ENCODE peak calls at places on chromosomes 1 and 21, in five cellular contexts. One of them, this sample, is unnamed.

GRCh38 chr1:222310830-222311229 is 237.1 kb downstream of the HHIPL2 start:
- DNase-seq in type B pancreatic cell: no peak
- DNase-seq in fibroblast of mammary gland: no peak
- DNase-seq in gastrocnemius medialis: peak
- DNase-seq in heart left ventricle: no peak
- DNase-seq in this sample: no peak

GRCh38 chr1:56569661-56570060 is 9.7 kb downstream of the PLPP3 start:
- DNase-seq in type B pancreatic cell: no peak
- DNase-seq in fibroblast of mammary gland: no peak
- DNase-seq in gastrocnemius medialis: no peak
- DNase-seq in heart left ventricle: no peak
- DNase-seq in this sample: no peak

GRCh38 chr1:48500541-48501440 is 28.8 kb upstream of the SPATA6 start:
- DNase-seq in type B pancreatic cell: no peak
- DNase-seq in fibroblast of mammary gland: no peak
- DNase-seq in gastrocnemius medialis: no peak
- DNase-seq in heart left ventricle: no peak
- DNase-seq in this sample: no peak

GRCh38 chr1:109728870-109729269 is 12.0 kb downstream of the GSTM3 start:
- DNase-seq in type B pancreatic cell: no peak
- DNase-seq in fibroblast of mammary gland: no peak
- DNase-seq in gastrocnemius medialis: no peak
- DNase-seq in heart left ventricle: no peak
- DNase-seq in this sample: no peak

GRCh38 chr21:39675595-39675994 is 62.9 kb downstream of the B3GALT5 start:
- DNase-seq in type B pancreatic cell: no peak
- DNase-seq in fibroblast of mammary gland: no peak
- DNase-seq in gastrocnemius medialis: no peak
- DNase-seq in heart left ventricle: no peak
- DNase-seq in this sample: no peak

GRCh38 chr1:114756949-114757454 is 782 bp downstream of the CSDE1 start:
- DNase-seq in type B pancreatic cell: no peak
- DNase-seq in fibroblast of mammary gland: peak
- DNase-seq in gastrocnemius medialis: peak
- DNase-seq in heart left ventricle: peak
- DNase-seq in this sample: peak

GRCh38 chr21:43866659-43867331 is 1.8 kb downstream of the AGPAT3 start:
- DNase-seq in type B pancreatic cell: no peak
- DNase-seq in fibroblast of mammary gland: no peak
- DNase-seq in gastrocnemius medialis: no peak
- DNase-seq in heart left ventricle: no peak
- DNase-seq in this sample: no peak

GRCh38 chr21:44870748-44871495 is 2.6 kb downstream of the PTTG1IP start:
- DNase-seq in type B pancreatic cell: no peak
- DNase-seq in fibroblast of mammary gland: no peak
- DNase-seq in gastrocnemius medialis: peak
- DNase-seq in heart left ventricle: peak
- DNase-seq in this sample: no peak

GRCh38 chr1:175725684-175726083 is 17.7 kb downstream of the TNR start:
- DNase-seq in type B pancreatic cell: no peak
- DNase-seq in fibroblast of mammary gland: peak
- DNase-seq in gastrocnemius medialis: no peak
- DNase-seq in heart left ventricle: no peak
- DNase-seq in this sample: no peak

GRCh38 chr1:230877139-230877923 is 9.0 kb upstream of the C1orf198 start:
- DNase-seq in type B pancreatic cell: no peak
- DNase-seq in fibroblast of mammary gland: peak
- DNase-seq in gastrocnemius medialis: no peak
- DNase-seq in heart left ventricle: no peak
- DNase-seq in this sample: no peak

GRCh38 chr1:183925947-183926346 is 111.6 kb downstream of the COLGALT2 start:
- DNase-seq in type B pancreatic cell: no peak
- DNase-seq in fibroblast of mammary gland: no peak
- DNase-seq in gastrocnemius medialis: no peak
- DNase-seq in heart left ventricle: no peak
- DNase-seq in this sample: no peak

GRCh38 chr1:183918589-183918988 is 113.7 kb downstream of the RGL1 start:
- DNase-seq in type B pancreatic cell: no peak
- DNase-seq in fibroblast of mammary gland: no peak
- DNase-seq in gastrocnemius medialis: no peak
- DNase-seq in heart left ventricle: no peak
- DNase-seq in this sample: no peak

GRCh38 chr1:183926978-183927377 is 110.5 kb downstream of the COLGALT2 start:
- DNase-seq in type B pancreatic cell: no peak
- DNase-seq in fibroblast of mammary gland: peak
- DNase-seq in gastrocnemius medialis: no peak
- DNase-seq in heart left ventricle: no peak
- DNase-seq in this sample: no peak

GRCh38 chr1:183920651-183921050 is 115.7 kb downstream of the RGL1 start:
- DNase-seq in type B pancreatic cell: no peak
- DNase-seq in fibroblast of mammary gland: no peak
- DNase-seq in gastrocnemius medialis: no peak
- DNase-seq in heart left ventricle: no peak
- DNase-seq in this sample: no peak

GRCh38 chr1:183922197-183922596 is 115.3 kb downstream of the COLGALT2 start:
- DNase-seq in type B pancreatic cell: no peak
- DNase-seq in fibroblast of mammary gland: no peak
- DNase-seq in gastrocnemius medialis: no peak
- DNase-seq in heart left ventricle: no peak
- DNase-seq in this sample: no peak
- TF ChIP-seq CTCF in type B pancreatic cell: peak
- TF ChIP-seq CTCF in fibroblast of mammary gland: peak
- TF ChIP-seq CTCF in gastrocnemius medialis: no peak
- TF ChIP-seq CTCF in heart left ventricle: no peak
- TF ChIP-seq CTCF in this sample: no peak

GRCh38 chr1:238953448-238953847 is 432.9 kb upstream of the CHRM3 start:
- DNase-seq in type B pancreatic cell: no peak
- DNase-seq in fibroblast of mammary gland: no peak
- DNase-seq in gastrocnemius medialis: no peak
- DNase-seq in heart left ventricle: no peak
- DNase-seq in this sample: no peak
- TF ChIP-seq CTCF in type B pancreatic cell: peak
- TF ChIP-seq CTCF in fibroblast of mammary gland: peak
- TF ChIP-seq CTCF in gastrocnemius medialis: no peak
- TF ChIP-seq CTCF in heart left ventricle: no peak
- TF ChIP-seq CTCF in this sample: no peak

DNA sequence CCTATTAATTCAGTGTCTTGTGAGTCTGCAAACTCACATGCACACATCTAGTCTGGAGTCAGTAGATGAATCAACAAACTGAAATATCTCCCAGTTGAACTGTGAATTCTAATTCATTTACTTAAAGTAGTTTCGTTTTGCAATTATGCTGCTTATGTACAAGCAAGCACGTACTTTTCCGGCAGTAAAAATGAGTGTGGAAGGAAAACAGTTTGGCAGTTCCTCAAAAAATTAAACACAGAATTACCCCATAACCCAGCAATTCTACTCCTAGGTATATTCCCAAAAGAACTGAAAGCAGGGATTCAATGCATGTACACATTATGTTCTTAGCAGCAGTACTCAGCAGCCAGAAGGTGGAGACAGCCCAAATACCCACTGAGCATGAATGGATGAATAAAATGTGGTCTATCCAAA is 49.3 kb downstream of the GNB1 start:
- DNase-seq in type B pancreatic cell: no peak
- DNase-seq in fibroblast of mammary gland: peak
- DNase-seq in gastrocnemius medialis: no peak
- DNase-seq in heart left ventricle: no peak
- DNase-seq in this sample: no peak
- TF ChIP-seq CTCF in type B pancreatic cell: no peak
- TF ChIP-seq CTCF in fibroblast of mammary gland: no peak
- TF ChIP-seq CTCF in gastrocnemius medialis: no peak
- TF ChIP-seq CTCF in heart left ventricle: no peak
- TF ChIP-seq CTCF in this sample: no peak

GRCh38 chr1:169809370-169810095 is 14.8 kb upstream of the METTL18 start:
- DNase-seq in type B pancreatic cell: no peak
- DNase-seq in fibroblast of mammary gland: peak
- DNase-seq in gastrocnemius medialis: no peak
- DNase-seq in heart left ventricle: no peak
- DNase-seq in this sample: no peak
- TF ChIP-seq CTCF in type B pancreatic cell: peak
- TF ChIP-seq CTCF in fibroblast of mammary gland: peak
- TF ChIP-seq CTCF in gastrocnemius medialis: peak
- TF ChIP-seq CTCF in heart left ventricle: peak
- TF ChIP-seq CTCF in this sample: peak

GRCh38 chr1:94095744-94096469 is 25.0 kb downstream of the ABCA4 start:
- DNase-seq in type B pancreatic cell: no peak
- DNase-seq in fibroblast of mammary gland: peak
- DNase-seq in gastrocnemius medialis: no peak
- DNase-seq in heart left ventricle: peak
- DNase-seq in this sample: peak
- TF ChIP-seq CTCF in type B pancreatic cell: no peak
- TF ChIP-seq CTCF in fibroblast of mammary gland: no peak
- TF ChIP-seq CTCF in gastrocnemius medialis: no peak
- TF ChIP-seq CTCF in heart left ventricle: no peak
- TF ChIP-seq CTCF in this sample: no peak

This sample was measured in tibial artery.